ENCODE peak calls at places on chromosomes 7 and 10, in nine cellular contexts. One of them, this sample, is unnamed.

GRCh38 chr7:96359876-96360275 is 38.0 kb upstream of the SLC25A13 start:
- DNase-seq in ureter: no peak
- DNase-seq in amygdala: no peak
- DNase-seq in SW480: peak
- DNase-seq in T-helper 9 cell: no peak
- DNase-seq in Calu3: no peak
- DNase-seq in NCI-H524: no peak
- DNase-seq in M059J: no peak
- DNase-seq in GM23248: no peak
- DNase-seq in this sample: no peak

GRCh38 chr10:50260791-50261281 is 9.5 kb upstream of the ASAH2 start:
- DNase-seq in T-helper 9 cell: no peak
- DNase-seq in NCI-H524: no peak
- DNase-seq in amygdala: no peak
- DNase-seq in ureter: no peak
- DNase-seq in GM23248: peak
- DNase-seq in Calu3: no peak
- DNase-seq in SW480: no peak
- DNase-seq in M059J: peak
- DNase-seq in this sample: peak

GRCh38 chr10:50558368-50558767 is 65.4 kb downstream of the SGMS1 start:
- DNase-seq in ureter: no peak
- DNase-seq in NCI-H524: no peak
- DNase-seq in M059J: no peak
- DNase-seq in SW480: no peak
- DNase-seq in GM23248: no peak
- DNase-seq in Calu3: no peak
- DNase-seq in amygdala: no peak
- DNase-seq in T-helper 9 cell: no peak
- DNase-seq in this sample: no peak

GRCh38 chr7:40876604-40877003 is 741.8 kb downstream of the SUGCT start:
- DNase-seq in amygdala: no peak
- DNase-seq in NCI-H524: no peak
- DNase-seq in Calu3: no peak
- DNase-seq in T-helper 9 cell: no peak
- DNase-seq in SW480: no peak
- DNase-seq in ureter: no peak
- DNase-seq in GM23248: no peak
- DNase-seq in M059J: no peak
- DNase-seq in this sample: no peak

GRCh38 chr10:115975506-115975905 is 297.5 kb downstream of the GFRA1 start:
- DNase-seq in SW480: no peak
- DNase-seq in Calu3: no peak
- DNase-seq in GM23248: no peak
- DNase-seq in M059J: no peak
- DNase-seq in T-helper 9 cell: no peak
- DNase-seq in NCI-H524: no peak
- DNase-seq in ureter: no peak
- DNase-seq in amygdala: no peak
- DNase-seq in this sample: no peak

GRCh38 chr10:10056958-10057357 is 960.7 kb upstream of the CELF2 start:
- DNase-seq in GM23248: no peak
- DNase-seq in amygdala: no peak
- DNase-seq in NCI-H524: peak
- DNase-seq in Calu3: no peak
- DNase-seq in ureter: no peak
- DNase-seq in M059J: no peak
- DNase-seq in SW480: no peak
- DNase-seq in T-helper 9 cell: no peak
- DNase-seq in this sample: peak

GRCh38 chr7:28630350-28630749 is 218.0 kb downstream of the CREB5 start:
- DNase-seq in NCI-H524: no peak
- DNase-seq in T-helper 9 cell: no peak
- DNase-seq in GM23248: peak
- DNase-seq in M059J: no peak
- DNase-seq in amygdala: no peak
- DNase-seq in Calu3: no peak
- DNase-seq in SW480: no peak
- DNase-seq in ureter: no peak
- DNase-seq in this sample: no peak

GRCh38 chr10:6299234-6299633 is 96.5 kb downstream of the PFKFB3 start:
- DNase-seq in Calu3: peak
- DNase-seq in SW480: peak
- DNase-seq in NCI-H524: no peak
- DNase-seq in amygdala: no peak
- DNase-seq in ureter: peak
- DNase-seq in M059J: peak
- DNase-seq in T-helper 9 cell: no peak
- DNase-seq in GM23248: no peak
- DNase-seq in this sample: no peak

GRCh38 chr10:124696446-124697392 is 47.5 kb downstream of the FAM53B start:
- DNase-seq in SW480: no peak
- DNase-seq in NCI-H524: no peak
- DNase-seq in amygdala: no peak
- DNase-seq in T-helper 9 cell: no peak
- DNase-seq in M059J: no peak
- DNase-seq in ureter: no peak
- DNase-seq in Calu3: no peak
- DNase-seq in GM23248: no peak
- DNase-seq in this sample: no peak

GRCh38 chr7:12716134-12716667 is 28.8 kb downstream of the ARL4A start:
- DNase-seq in ureter: no peak
- DNase-seq in M059J: no peak
- DNase-seq in Calu3: no peak
- DNase-seq in NCI-H524: no peak
- DNase-seq in T-helper 9 cell: no peak
- DNase-seq in SW480: peak
- DNase-seq in GM23248: no peak
- DNase-seq in amygdala: no peak
- DNase-seq in this sample: no peak

GRCh38 chr10:112811741-112812551 is 138.1 kb upstream of the TCF7L2 start:
- DNase-seq in amygdala: no peak
- DNase-seq in M059J: peak
- DNase-seq in T-helper 9 cell: no peak
- DNase-seq in GM23248: peak
- DNase-seq in Calu3: peak
- DNase-seq in ureter: no peak
- DNase-seq in SW480: peak
- DNase-seq in NCI-H524: no peak
- DNase-seq in this sample: no peak

This sample was measured in DMS53.